ENCODE peak calls at places on chromosomes 7 and 10, in seven cellular contexts. H is Panc1, N is IMR-90, G is transverse colon, M is sigmoid colon, K is adrenal gland, P is A549. Z is an unnamed sample. For H3K4me1, the result is how much of the 10 kb centered on the place peaks cover.

GRCh38 chr7:12111461-12112405 is 99.4 kb upstream of the TMEM106B start:
- DNase-seq in M (peak), K (peak), H (peak), N (no peak), G (peak), P (no peak), Z (peak)

GRCh38 chr7:111438369-111439289 is 123.7 kb downstream of the IMMP2L start:
- DNase-seq in G (no peak), N (peak), H (no peak), K (no peak), M (no peak), P (no peak), Z (no peak)

GRCh38 chr10:117552759-117553158 is 10.2 kb downstream of the EMX2 start:
- DNase-seq in P (no peak), N (no peak), H (no peak), G (no peak), M (no peak), K (no peak), Z (no peak)

GRCh38 chr7:142957723-142958122 is 4.4 kb downstream of the KEL start:
- DNase-seq in N (no peak), G (no peak), K (no peak), P (no peak), M (no peak), H (no peak), Z (no peak)

GRCh38 chr10:114540191-114540590 is 117.9 kb downstream of the ABLIM1 start:
- DNase-seq in K (no peak), H (no peak), G (no peak), M (no peak), N (no peak), P (no peak), Z (no peak)

GRCh38 chr7:66899552-66900280 is 21.3 kb upstream of the TMEM248 start:
- DNase-seq in P (no peak), M (no peak), K (no peak), H (no peak), N (no peak), G (no peak), Z (no peak)

GRCh38 chr10:99369126-99369525 is 40.0 kb downstream of the CNNM1 start:
- DNase-seq in H (no peak), P (no peak), K (no peak), M (no peak), G (no peak), N (peak), Z (no peak)

GRCh38 chr10:88032566-88032965 is 169.1 kb downstream of the PTEN start:
- DNase-seq in N (peak), G (no peak), K (no peak), M (no peak), H (no peak), P (no peak), Z (no peak)

GRCh38 chr10:58588673-58589265 is 76.1 kb downstream of the BICC1 start:
- DNase-seq in N (no peak), H (no peak), M (no peak), G (no peak), K (peak), P (no peak), Z (peak)

GRCh38 chr7:13017325-13017853 is 330.0 kb downstream of the ARL4A start:
- DNase-seq in G (no peak), H (no peak), N (peak), K (no peak), M (no peak), P (peak), Z (no peak)

GRCh38 chr10:69005704-69006103 is 17.1 kb downstream of the KIFBP start:
- DNase-seq in M (no peak), P (no peak), G (no peak), N (no peak), K (no peak), H (no peak), Z (no peak)

GRCh38 chr10:113047963-113048781 is 98.1 kb downstream of the TCF7L2 start:
- DNase-seq in G (no peak), K (no peak), P (no peak), H (no peak), N (no peak), M (peak), Z (no peak)

GRCh38 chr7:12578930-12579640 is 8.6 kb downstream of the SCIN start:
- DNase-seq in G (no peak), M (no peak), N (no peak), P (no peak), H (no peak), K (no peak), Z (no peak)

GRCh38 chr7:20964214-20964613 is 177.5 kb upstream of the SP8 start:
- DNase-seq in K (no peak), M (no peak), N (no peak), P (no peak), H (no peak), G (no peak), Z (no peak)

GRCh38 chr7:77328669-77329068 is 87.5 kb downstream of the GSAP start:
- DNase-seq in P (no peak), H (no peak), N (peak), G (no peak), M (no peak), K (no peak), Z (no peak)

GRCh38 chr7:1531263-1531978 is 919 bp downstream of the MAFK start:
- DNase-seq in P (no peak), K (peak), G (peak), M (peak), N (peak), H (no peak), Z (peak)

GRCh38 chr10:131947631-131948347 is 33.9 kb downstream of the BNIP3 start:
- DNase-seq in P (no peak), M (no peak), G (no peak), K (peak), H (peak), N (peak), Z (peak)

GRCh38 chr7:79709574-79710409 is 256.3 kb upstream of the MAGI2 start:
- DNase-seq in M (no peak), G (peak), N (peak), P (no peak), H (peak), K (no peak), Z (no peak)

GRCh38 chr7:87482115-87482514 is 6.6 kb upstream of the ABCB4 start:
- DNase-seq in P (no peak), M (no peak), N (no peak), H (no peak), G (no peak), K (no peak), Z (no peak)

GRCh38 chr7:8817448-8818036 is 384.1 kb downstream of the NXPH1 start:
- DNase-seq in K (no peak), H (no peak), G (peak), P (no peak), N (no peak), M (no peak), Z (peak)

GRCh38 chr10:81866753-81867152 is 8.2 kb upstream of the NRG3 start:
- DNase-seq in P (no peak), K (no peak), H (no peak), G (no peak), M (no peak), N (no peak), Z (no peak)

GRCh38 chr7:144408116-144408515 is 4.6 kb upstream of the NOBOX start:
- DNase-seq in P (no peak), M (no peak), N (no peak), H (no peak), G (no peak), K (no peak), Z (no peak)

GRCh38 chr10:49518982-49519578 is 19.8 kb downstream of the ERCC6 start:
- DNase-seq in M (no peak), G (no peak), K (no peak), H (peak), N (peak), P (peak), Z (peak)

GRCh38 chr10:124941823-124942222 is at the start of gene ZRANB1:
- DNase-seq in P (no peak), M (no peak), G (no peak), H (no peak), N (no peak), K (no peak), Z (no peak)

GRCh38 chr10:60203993-60204618 is 185.6 kb downstream of the ANK3 start:
- DNase-seq in G (no peak), N (peak), K (no peak), M (no peak), H (no peak), P (peak), Z (no peak)

GRCh38 chr7:82091126-82091682 is 321.4 kb upstream of the HGF start:
- DNase-seq in M (no peak), H (no peak), G (no peak), N (no peak), K (no peak), P (no peak), Z (no peak)

GRCh38 chr7:92765725-92766124 is 70.6 kb downstream of the CDK6 start:
- DNase-seq in K (no peak), G (no peak), P (no peak), M (no peak), N (peak), H (no peak), Z (no peak)

GRCh38 chr7:110922906-110923305 is 168.0 kb upstream of the LRRN3 start:
- DNase-seq in G (no peak), N (peak), M (no peak), P (no peak), H (no peak), K (no peak), Z (no peak)

GRCh38 chr7:137508437-137509175 is 165.1 kb upstream of the PTN start:
- DNase-seq in G (no peak), H (no peak), M (no peak), P (no peak), K (no peak), N (peak), Z (no peak)

GRCh38 chr7:87876040-87876758 is at the start of the genes DBF4 and SLC25A40:
- DNase-seq in G (peak), N (peak), K (peak), M (peak), H (peak), P (peak), Z (peak)

GRCh38 chr7:92461027-92462003 is 14.0 kb downstream of the GATAD1 start:
- DNase-seq in H (peak), G (peak), M (no peak), N (peak), P (peak), K (peak), Z (peak)

GRCh38 chr10:101066146-101066889 is 4.5 kb downstream of the KAZALD1 start:
- DNase-seq in K (peak), G (peak), P (peak), H (no peak), M (peak), N (peak), Z (peak)
- TF ChIP-seq CTCF in K (peak), G (peak), P (peak), H (peak), M (no peak), N (peak), Z (peak)

GRCh38 chr7:30135551-30136271 is 925 bp downstream of the MTURN start:
- DNase-seq in M (peak), N (peak), G (peak), K (peak), H (no peak), P (peak), Z (peak)

GRCh38 chr7:30136743-30137485 is 2.1 kb downstream of the MTURN start:
- DNase-seq in G (no peak), H (no peak), K (no peak), P (no peak), N (no peak), M (no peak), Z (no peak)

GRCh38 chr7:30134523-30135270 is at the start of gene MTURN:
- DNase-seq in K (peak), H (no peak), G (peak), N (peak), M (peak), P (peak), Z (peak)

GRCh38 chr7:30135271-30135550 is 425 bp downstream of the MTURN start:
- DNase-seq in N (no peak), G (no peak), P (no peak), M (no peak), H (no peak), K (no peak), Z (no peak)

GRCh38 chr7:30136339-30136738 is 1.6 kb downstream of the MTURN start:
- DNase-seq in M (no peak), N (no peak), G (no peak), K (no peak), H (no peak), P (no peak), Z (no peak)
- H3K4me1 ChIP-seq in M (under half), N (under half), G (under half), K (under half), H (under half), P (under half), Z (under half)

DNA sequence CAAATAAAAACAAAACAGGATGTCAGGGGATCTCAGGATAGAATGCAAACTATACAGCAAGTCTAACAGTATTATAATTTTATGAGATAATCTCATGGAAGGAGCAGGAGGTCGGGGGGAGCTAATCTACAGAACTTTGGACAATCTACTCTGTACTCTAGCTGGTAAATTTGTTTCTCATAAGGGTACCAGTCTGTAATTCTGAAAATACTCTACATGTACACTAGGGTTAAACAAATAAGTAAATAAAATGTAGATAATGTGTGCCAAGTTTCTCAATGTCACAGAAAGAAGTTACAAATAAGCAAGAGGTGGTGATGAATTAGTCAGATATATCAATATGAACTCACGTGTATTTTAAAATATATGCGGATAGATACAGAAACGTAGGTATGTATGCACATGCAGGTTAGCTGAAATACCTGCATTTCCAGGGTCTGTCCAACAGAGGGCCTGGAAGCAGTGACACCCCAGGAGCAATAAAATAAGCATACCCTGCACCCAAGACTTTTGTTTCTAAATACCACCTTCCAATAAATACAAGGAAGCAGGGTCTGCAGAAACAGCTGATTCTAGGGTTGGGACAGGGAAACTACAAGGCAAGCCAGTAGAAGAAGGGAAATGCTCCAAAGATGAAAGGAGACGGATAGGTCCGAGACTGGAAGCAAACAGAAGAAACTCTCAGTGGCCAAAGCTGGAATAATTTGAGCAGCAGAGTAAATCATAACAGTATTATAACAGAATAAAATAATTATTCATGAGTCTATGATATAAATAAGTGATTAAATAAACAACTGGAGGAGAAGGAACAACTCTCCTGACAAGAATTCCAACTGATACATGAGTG is 27.8 kb downstream of the EZH2 start:
- DNase-seq in G (peak), N (peak), P (peak), K (peak), M (no peak), H (peak), Z (peak)
- H3K4me3 ChIP-seq in G (no peak), N (no peak), P (no peak), K (no peak), M (no peak), H (no peak), Z (no peak)

GRCh38 chr7:127409629-127410028 is 17.1 kb upstream of the ZNF800 start:
- DNase-seq in H (no peak), G (no peak), P (no peak), K (no peak), N (no peak), M (no peak), Z (no peak)
- TF ChIP-seq CTCF in H (no peak), G (no peak), P (no peak), K (no peak), N (no peak), M (no peak), Z (no peak)

GRCh38 chr7:50584793-50585399 is 19.7 kb upstream of the DDC start:
- DNase-seq in H (no peak), G (no peak), K (no peak), P (no peak), N (no peak), M (no peak), Z (peak)

GRCh38 chr7:50588937-50589336 is 23.7 kb upstream of the DDC start:
- DNase-seq in M (no peak), H (no peak), G (no peak), P (no peak), K (no peak), N (no peak), Z (no peak)

GRCh38 chr7:50580053-50580452 is 14.8 kb upstream of the DDC start:
- DNase-seq in G (no peak), N (no peak), K (no peak), P (no peak), M (no peak), H (no peak), Z (no peak)

GRCh38 chr7:50587737-50588136 is 22.5 kb upstream of the DDC start:
- DNase-seq in M (no peak), P (no peak), K (no peak), N (no peak), H (no peak), G (no peak), Z (no peak)

GRCh38 chr7:50584386-50584785 is 19.2 kb upstream of the DDC start:
- DNase-seq in M (no peak), K (no peak), H (no peak), N (no peak), P (no peak), G (no peak), Z (no peak)
- H3K4me1 ChIP-seq in M (under half), K (under half), H (under half), N (under half), P (under half), G (under half), Z (under half)

Z was measured in body of pancreas.